ENCODE peak calls at places on chromosomes 6 and 20, in five cellular contexts. One of them, this sample, is unnamed.

GRCh38 chr6:45423111-45423900 is 45.6 kb upstream of the SUPT3H start:
- DNase-seq in effector CD4-positive, alpha-beta T cell: peak
- DNase-seq in AG09309: no peak
- DNase-seq in H9: peak
- DNase-seq in GM23248: peak
- DNase-seq in this sample: peak

GRCh38 chr6:125791820-125792165 is 1.0 kb downstream of the NCOA7 start:
- DNase-seq in H9: no peak
- DNase-seq in effector CD4-positive, alpha-beta T cell: no peak
- DNase-seq in AG09309: no peak
- DNase-seq in GM23248: no peak
- DNase-seq in this sample: no peak

GRCh38 chr6:37225350-37226169 is 32.0 kb upstream of the TBC1D22B start:
- DNase-seq in H9: no peak
- DNase-seq in AG09309: no peak
- DNase-seq in effector CD4-positive, alpha-beta T cell: no peak
- DNase-seq in GM23248: no peak
- DNase-seq in this sample: no peak

GRCh38 chr20:64105846-64106434 is 1.4 kb downstream of the NPBWR2 start:
- DNase-seq in GM23248: no peak
- DNase-seq in H9: no peak
- DNase-seq in AG09309: no peak
- DNase-seq in effector CD4-positive, alpha-beta T cell: no peak
- DNase-seq in this sample: no peak

GRCh38 chr6:46937623-46938022 is 15.9 kb upstream of the ADGRF5 start:
- DNase-seq in AG09309: no peak
- DNase-seq in H9: no peak
- DNase-seq in effector CD4-positive, alpha-beta T cell: no peak
- DNase-seq in GM23248: no peak
- DNase-seq in this sample: no peak

GRCh38 chr20:34834459-34834893 is 9.0 kb upstream of the NCOA6 start:
- DNase-seq in H9: no peak
- DNase-seq in GM23248: peak
- DNase-seq in effector CD4-positive, alpha-beta T cell: no peak
- DNase-seq in AG09309: no peak
- DNase-seq in this sample: peak

GRCh38 chr20:56991516-56991915 is 274.9 kb downstream of the BMP7 start:
- DNase-seq in AG09309: no peak
- DNase-seq in effector CD4-positive, alpha-beta T cell: no peak
- DNase-seq in H9: no peak
- DNase-seq in GM23248: no peak
- DNase-seq in this sample: no peak

GRCh38 chr6:5457036-5457435 is 195.7 kb downstream of the FARS2 start:
- DNase-seq in GM23248: peak
- DNase-seq in AG09309: no peak
- DNase-seq in H9: no peak
- DNase-seq in effector CD4-positive, alpha-beta T cell: no peak
- DNase-seq in this sample: no peak

GRCh38 chr20:23658989-23659609 is 21.3 kb upstream of the CST3 start:
- DNase-seq in AG09309: no peak
- DNase-seq in GM23248: no peak
- DNase-seq in H9: no peak
- DNase-seq in effector CD4-positive, alpha-beta T cell: no peak
- DNase-seq in this sample: no peak

GRCh38 chr20:62603021-62603906 is 39.0 kb upstream of the SLCO4A1 start:
- DNase-seq in effector CD4-positive, alpha-beta T cell: no peak
- DNase-seq in AG09309: no peak
- DNase-seq in GM23248: peak
- DNase-seq in H9: no peak
- DNase-seq in this sample: no peak

GRCh38 chr6:83199865-83200230 is 6.7 kb downstream of the RWDD2A start:
- DNase-seq in GM23248: peak
- DNase-seq in effector CD4-positive, alpha-beta T cell: no peak
- DNase-seq in H9: no peak
- DNase-seq in AG09309: no peak
- DNase-seq in this sample: no peak

GRCh38 chr6:2953098-2953497 is 18.3 kb downstream of the SERPINB6 start:
- DNase-seq in H9: no peak
- DNase-seq in AG09309: no peak
- DNase-seq in effector CD4-positive, alpha-beta T cell: no peak
- DNase-seq in GM23248: no peak
- DNase-seq in this sample: no peak

This sample was measured in HuH-7.